ENCODE peak calls at places on chromosomes 3 and 15, in nine cellular contexts. U is activated T-cell treated with anti-CD3 and anti-CD28 coated beads, Interleukin-2, amount 50 U/mL, for 72 hours; V is tibial nerve; N is mesothelial cell of epicardium; C is Calu3; T is activated CD4-positive, alpha-beta T cell treated with anti-CD3 and anti-CD28 coated beads for 36 hours; I is AG04449; D is fibroblast of lung; X is CD14-positive monocyte. H is an unnamed sample.

GRCh38 chr3:139935866-139936817 is 1.2 kb downstream of the CLSTN2 start:
- DNase-seq in X (no peak), U (no peak), T (no peak), I (no peak), C (peak), V (peak), D (peak), N (peak), H (no peak)

GRCh38 chr3:50602675-50603191 is 8.8 kb downstream of the CISH start:
- DNase-seq in I (no peak), C (peak), N (no peak), T (no peak), D (no peak), U (peak), X (no peak), V (no peak), H (no peak)

GRCh38 chr15:56772868-56773639 is 39.7 kb upstream of the ZNF280D start:
- DNase-seq in U (no peak), V (no peak), T (no peak), N (no peak), I (no peak), X (no peak), D (peak), C (no peak), H (no peak)

GRCh38 chr3:169133178-169134161 is 530.0 kb downstream of the MECOM start:
- DNase-seq in N (no peak), U (no peak), V (no peak), C (no peak), D (peak), X (no peak), T (no peak), I (no peak), H (no peak)

GRCh38 chr3:126528419-126528799 is 4.5 kb downstream of the CHST13 start:
- DNase-seq in N (no peak), I (no peak), X (peak), V (no peak), U (no peak), C (no peak), T (no peak), D (no peak), H (no peak)

GRCh38 chr15:63815211-63815610 is 18.5 kb downstream of the HERC1 start:
- DNase-seq in T (no peak), N (no peak), V (no peak), D (no peak), I (no peak), U (no peak), C (no peak), X (no peak), H (no peak)

GRCh38 chr3:136811701-136812100 is 7.2 kb upstream of the SLC35G2 start:
- DNase-seq in C (no peak), D (no peak), U (no peak), V (no peak), X (no peak), I (no peak), T (no peak), N (no peak), H (no peak)

GRCh38 chr3:71488391-71488809 is 95.1 kb downstream of the FOXP1 start:
- DNase-seq in T (peak), U (no peak), I (no peak), V (no peak), N (no peak), D (no peak), C (no peak), X (no peak), H (no peak)

GRCh38 chr3:195394700-195395099 is 48.1 kb downstream of the ACAP2 start:
- DNase-seq in X (no peak), T (no peak), V (no peak), D (peak), N (no peak), I (no peak), U (no peak), C (no peak), H (no peak)

GRCh38 chr15:50871832-50872231 is 36.7 kb upstream of the AP4E1 start:
- DNase-seq in V (no peak), U (no peak), I (no peak), X (no peak), D (no peak), T (no peak), C (no peak), N (no peak), H (no peak)

GRCh38 chr3:183193762-183194701 is 31.5 kb upstream of the LAMP3 start:
- DNase-seq in D (peak), I (no peak), V (no peak), N (no peak), X (no peak), U (no peak), C (no peak), T (no peak), H (no peak)

GRCh38 chr3:179681492-179682263 is 28.8 kb downstream of the USP13 start:
- DNase-seq in X (no peak), I (no peak), T (no peak), N (no peak), C (no peak), U (no peak), V (no peak), D (no peak), H (no peak)

GRCh38 chr15:25534293-25534692 is 95.5 kb upstream of the UBE3A start:
- DNase-seq in X (no peak), I (no peak), U (no peak), C (no peak), D (no peak), T (no peak), V (no peak), N (no peak), H (no peak)

GRCh38 chr3:115615001-115615447 is 8.3 kb upstream of the GAP43 start:
- DNase-seq in C (peak), X (no peak), I (no peak), U (no peak), N (no peak), T (no peak), V (no peak), D (peak), H (no peak)

GRCh38 chr3:69162205-69162980 is 40.0 kb upstream of the LMOD3 start:
- DNase-seq in V (no peak), D (no peak), N (no peak), U (no peak), C (no peak), I (no peak), T (no peak), X (no peak), H (no peak)

GRCh38 chr3:99366663-99367429 is 271.5 kb upstream of the COL8A1 start:
- DNase-seq in V (no peak), I (no peak), U (no peak), T (no peak), C (peak), D (no peak), N (no peak), X (no peak), H (no peak)

GRCh38 chr3:169234595-169234994 is 428.9 kb downstream of the MECOM start:
- DNase-seq in I (no peak), U (no peak), N (no peak), X (no peak), V (no peak), D (no peak), C (no peak), T (no peak), H (no peak)

GRCh38 chr15:99279783-99280307 is 28.6 kb downstream of the LRRC28 start:
- DNase-seq in V (no peak), I (no peak), D (no peak), N (no peak), T (peak), U (no peak), X (no peak), C (no peak), H (peak)

GRCh38 chr3:71066356-71066755 is 517.2 kb downstream of the FOXP1 start:
- DNase-seq in C (no peak), X (no peak), D (no peak), N (no peak), U (peak), V (no peak), I (no peak), T (peak), H (peak)

GRCh38 chr15:43440721-43441281 is 52.2 kb downstream of the TP53BP1 start:
- DNase-seq in V (peak), T (peak), U (peak), D (peak), I (peak), C (peak), X (peak), N (no peak), H (peak)

GRCh38 chr3:149902498-149903139 is 68.1 kb downstream of the PFN2 start:
- DNase-seq in U (no peak), V (no peak), T (no peak), N (no peak), X (no peak), I (no peak), C (no peak), D (peak), H (no peak)

GRCh38 chr15:101501703-101502373 is 12.3 kb upstream of the PCSK6 start:
- DNase-seq in C (peak), V (no peak), X (no peak), N (peak), U (peak), T (peak), I (no peak), D (no peak), H (peak)

GRCh38 chr3:135516143-135516542 is 449.4 kb upstream of the PPP2R3A start:
- DNase-seq in V (no peak), C (no peak), U (no peak), I (no peak), D (no peak), T (no peak), X (no peak), N (no peak), H (no peak)

GRCh38 chr15:35298509-35298908 is 213.4 kb upstream of the NANOGP8 start:
- DNase-seq in V (no peak), C (no peak), N (no peak), D (no peak), U (no peak), X (no peak), I (no peak), T (no peak), H (no peak)

GRCh38 chr3:53612508-53612907 is 118.1 kb downstream of the CACNA1D start:
- DNase-seq in T (no peak), V (no peak), D (no peak), C (no peak), N (no peak), X (no peak), U (no peak), I (no peak), H (no peak)

GRCh38 chr3:105495021-105495420 is 128.3 kb downstream of the ALCAM start:
- DNase-seq in U (no peak), X (no peak), C (no peak), I (peak), N (no peak), D (no peak), V (no peak), T (no peak), H (no peak)

GRCh38 chr3:33883538-33884203 is 85.2 kb downstream of the PDCD6IP start:
- DNase-seq in N (no peak), I (no peak), C (peak), V (peak), D (peak), X (no peak), T (no peak), U (peak), H (no peak)

GRCh38 chr3:16849795-16850194 is 35.0 kb upstream of the PLCL2 start:
- DNase-seq in T (no peak), U (no peak), I (no peak), D (peak), V (no peak), C (no peak), X (no peak), N (no peak), H (no peak)

GRCh38 chr3:40846466-40846865 is 321.7 kb downstream of the ZNF621 start:
- DNase-seq in X (no peak), I (no peak), U (no peak), C (no peak), D (no peak), T (no peak), V (no peak), N (no peak), H (no peak)

GRCh38 chr3:138389841-138390581 is 41.6 kb downstream of the MRAS start:
- DNase-seq in C (peak), I (peak), X (no peak), D (peak), T (no peak), N (peak), V (no peak), U (no peak), H (no peak)

GRCh38 chr3:77259701-77260100 is 219.8 kb downstream of the ROBO2 start:
- DNase-seq in U (no peak), T (no peak), X (no peak), N (no peak), V (no peak), C (no peak), I (no peak), D (no peak), H (no peak)

GRCh38 chr3:52352566-52352965 is 36.4 kb downstream of the DNAH1 start:
- DNase-seq in V (no peak), C (no peak), I (no peak), D (no peak), N (no peak), T (no peak), X (peak), U (no peak), H (no peak)

GRCh38 chr3:126572343-126572742 is 13.6 kb upstream of the C3orf22 start:
- DNase-seq in T (no peak), V (no peak), U (no peak), C (no peak), X (no peak), I (no peak), N (no peak), D (no peak), H (no peak)

GRCh38 chr15:86620113-86620512 is 540.4 kb downstream of the AGBL1 start:
- DNase-seq in X (no peak), U (no peak), N (no peak), V (no peak), C (no peak), I (no peak), D (no peak), T (no peak), H (no peak)

H was measured in activated CD4-positive, alpha-beta memory T cell treated with anti-CD3 and anti-CD28 coated beads for 36 hours.